ENCODE peak calls at places on chromosome 14, in six cellular contexts. Y is esophagus muscularis mucosa, E is breast epithelium, K is sigmoid colon, V is endothelial cell of umbilical vein, M is SK-N-SH. T is an unnamed sample.

GRCh38 chr14:85934886-85935254 is 404.9 kb downstream of the FLRT2 start:
- DNase-seq in Y (no peak), E (no peak), K (no peak), V (no peak), M (no peak), T (no peak)

GRCh38 chr14:71021347-71022014 is 114.2 kb downstream of the PCNX1 start:
- DNase-seq in Y (no peak), E (no peak), K (no peak), V (peak; percentile 75), M (no peak), T (no peak)

GRCh38 chr14:103519043-103519836 is 3.4 kb downstream of the CKB start:
- DNase-seq in Y (no peak), E (no peak), K (peak; percentile 76), V (no peak), M (peak; percentile 26), T (peak; percentile 43)

GRCh38 chr14:64561631-64562030 is 11.9 kb downstream of the PPP1R36 start:
- DNase-seq in Y (peak; percentile 37), E (no peak), K (no peak), V (peak; percentile 28), M (no peak), T (no peak)

GRCh38 chr14:78985668-78986073 is 815.5 kb downstream of the NRXN3 start:
- DNase-seq in Y (no peak), E (no peak), K (no peak), V (peak; percentile 34), M (peak; percentile 19), T (no peak)

GRCh38 chr14:25197885-25198284 is 147.9 kb upstream of the STXBP6 start:
- DNase-seq in Y (no peak), E (no peak), K (no peak), V (no peak), M (no peak), T (no peak)

GRCh38 chr14:92560106-92560865 is 46.7 kb downstream of the RIN3 start:
- DNase-seq in Y (no peak), E (no peak), K (no peak), V (no peak), M (no peak), T (no peak)

GRCh38 chr14:76098916-76099675 is 52.6 kb upstream of the GPATCH2L start:
- DNase-seq in Y (no peak), E (no peak), K (no peak), V (no peak), M (no peak), T (no peak)

GRCh38 chr14:104567141-104567956 is 12.2 kb upstream of the C14orf180 start:
- DNase-seq in Y (no peak), E (no peak), K (no peak), V (no peak), M (peak; percentile 78), T (no peak)

GRCh38 chr14:97033556-97034081 is 236.4 kb downstream of the VRK1 start:
- DNase-seq in Y (no peak), E (no peak), K (no peak), V (no peak), M (peak; percentile 43), T (no peak)

GRCh38 chr14:99217556-99217955 is 54.4 kb downstream of the BCL11B start:
- DNase-seq in Y (no peak), E (no peak), K (no peak), V (no peak), M (no peak), T (no peak)

GRCh38 chr14:88598097-88598675 is 35.3 kb downstream of the ZC3H14 start:
- DNase-seq in Y (no peak), E (no peak), K (no peak), V (no peak), M (no peak), T (no peak)

GRCh38 chr14:93430889-93431670 is at the start of gene UNC79:
- DNase-seq in Y (no peak), E (no peak), K (no peak), V (no peak), M (peak; percentile 80), T (no peak)

GRCh38 chr14:81511110-81511900 is 22.3 kb downstream of the SEL1L start:
- DNase-seq in Y (no peak), E (no peak), K (no peak), V (no peak), M (no peak), T (no peak)

GRCh38 chr14:77181603-77182437 is at the start of gene TMEM63C:
- DNase-seq in Y (no peak), E (peak; percentile 29), K (no peak), V (no peak), M (peak; percentile 94), T (peak; percentile 52)

GRCh38 chr14:92783813-92784431 is 10.2 kb upstream of the GOLGA5 start:
- DNase-seq in Y (no peak), E (no peak), K (no peak), V (peak; percentile 81), M (peak; percentile 44), T (no peak)

GRCh38 chr14:67493092-67493717 is 4.7 kb upstream of the TMEM229B start:
- DNase-seq in Y (no peak), E (no peak), K (no peak), V (no peak), M (no peak), T (no peak)

GRCh38 chr14:95635051-95635450 is 51.2 kb upstream of the TCL1B start:
- DNase-seq in Y (no peak), E (no peak), K (no peak), V (no peak), M (no peak), T (no peak)

GRCh38 chr14:50139192-50139591 is 22.8 kb upstream of the VCPKMT start:
- DNase-seq in Y (no peak), E (no peak), K (no peak), V (no peak), M (no peak), T (no peak)

GRCh38 chr14:24389266-24389855 is 9.4 kb upstream of the NYNRIN start:
- DNase-seq in Y (no peak), E (no peak), K (no peak), V (peak; percentile 67), M (no peak), T (no peak)

GRCh38 chr14:103634156-103634555 is 5.1 kb downstream of the KLC1 start:
- DNase-seq in Y (no peak), E (no peak), K (no peak), V (no peak), M (no peak), T (no peak)

GRCh38 chr14:76541594-76542219 is 165.8 kb downstream of the ESRRB start:
- DNase-seq in Y (no peak), E (no peak), K (no peak), V (no peak), M (no peak), T (no peak)

GRCh38 chr14:55434805-55435174 is 5.6 kb downstream of the TBPL2 start:
- DNase-seq in Y (no peak), E (no peak), K (no peak), V (no peak), M (no peak), T (no peak)

GRCh38 chr14:69610859-69611263 is 535 bp upstream of the SUSD6 start:
- DNase-seq in Y (no peak), E (no peak), K (no peak), V (no peak), M (peak; percentile 41), T (no peak)

GRCh38 chr14:92943855-92944570 is 21.1 kb downstream of the CHGA start:
- DNase-seq in Y (no peak), E (no peak), K (no peak), V (no peak), M (no peak), T (no peak)

GRCh38 chr14:90654831-90655276 is 161.4 kb downstream of the TTC7B start:
- DNase-seq in Y (no peak), E (no peak), K (no peak), V (no peak), M (no peak), T (no peak)

GRCh38 chr14:74577247-74577947 is 34.6 kb downstream of the LTBP2 start:
- DNase-seq in Y (no peak), E (no peak), K (peak; percentile 84), V (no peak), M (no peak), T (no peak)

GRCh38 chr14:103372552-103373304 is 12.5 kb upstream of the MARK3 start:
- DNase-seq in Y (no peak), E (no peak), K (peak; percentile 37), V (peak; percentile 87), M (no peak), T (peak; percentile 30)

GRCh38 chr14:51870620-51871019 is 10.2 kb downstream of the GNG2 start:
- DNase-seq in Y (no peak), E (no peak), K (no peak), V (no peak), M (no peak), T (no peak)
- TF ChIP-seq POLR2AphosphoS5 in Y (no peak), E (no peak), K (no peak), V (no peak), M (no peak), T (no peak)

GRCh38 chr14:38279556-38279955 is 23.7 kb upstream of the CLEC14A start:
- DNase-seq in Y (no peak), E (no peak), K (no peak), V (no peak), M (no peak), T (no peak)
- TF ChIP-seq POLR2AphosphoS5 in Y (no peak), E (no peak), K (no peak), V (no peak), M (no peak), T (no peak)

DNA sequence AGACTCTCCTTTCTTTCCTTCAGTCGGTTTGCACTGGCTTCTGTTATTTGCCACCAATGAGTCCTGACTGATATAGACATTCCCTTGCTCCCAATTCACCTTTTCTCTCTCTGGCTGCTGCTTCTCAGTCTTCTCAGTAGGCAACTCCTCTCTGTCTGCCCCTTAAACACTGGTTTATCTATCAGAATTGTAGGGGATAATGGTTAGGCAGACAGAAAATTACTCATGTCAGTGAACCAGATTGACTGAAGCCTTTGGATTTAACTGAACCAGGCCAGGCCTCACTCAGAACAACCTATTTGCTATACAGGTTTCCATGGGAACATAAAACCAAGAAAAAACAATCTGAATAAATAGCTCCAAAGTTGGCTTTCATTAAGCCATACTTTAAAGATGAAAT is 85.2 kb downstream of the SPTSSA start:
- DNase-seq in Y (no peak), E (no peak), K (no peak), V (no peak), M (no peak), T (no peak)
- TF ChIP-seq POLR2AphosphoS5 in Y (no peak), E (no peak), K (no peak), V (no peak), M (no peak), T (no peak)

DNA sequence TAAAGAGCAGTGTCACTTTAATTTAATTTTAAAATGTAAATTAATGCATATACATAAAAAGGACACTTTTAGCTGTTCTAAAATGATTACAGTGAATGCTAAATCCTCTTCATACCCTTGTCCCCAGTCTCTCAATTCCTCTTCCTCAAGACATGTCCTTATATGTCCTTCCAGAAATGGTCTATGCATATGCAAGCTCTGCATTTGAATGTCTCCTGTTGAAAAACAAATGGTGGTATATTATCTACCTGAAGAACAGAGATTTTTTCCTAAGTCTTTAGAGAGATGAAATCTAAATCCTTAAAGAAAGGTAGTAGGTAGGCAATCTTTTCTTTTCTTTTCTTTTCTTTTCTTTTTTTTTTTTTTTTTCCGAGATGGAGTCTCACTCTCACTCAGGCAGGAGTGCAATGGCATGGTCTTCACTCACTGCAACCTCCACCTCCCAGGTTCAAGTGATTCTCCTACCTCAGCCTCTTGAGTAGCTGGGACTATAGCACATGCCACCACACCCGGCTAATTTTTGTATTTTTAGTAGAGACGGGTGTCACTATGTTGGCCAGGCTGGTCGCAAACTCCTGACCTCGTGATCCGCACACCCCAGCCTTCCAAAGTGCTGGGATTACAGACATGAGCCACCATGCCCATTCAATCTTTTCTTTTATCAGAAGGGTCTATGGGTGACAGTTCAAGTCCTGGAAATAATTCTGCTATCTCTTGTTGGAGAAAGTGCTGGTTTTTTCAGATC is 180.5 kb downstream of the PRKCH start:
- DNase-seq in Y (no peak), E (no peak), K (no peak), V (no peak), M (no peak), T (no peak)
- TF ChIP-seq POLR2AphosphoS5 in Y (no peak), E (no peak), K (no peak), V (no peak), M (no peak), T (no peak)

T was measured in stomach.